ENCODE peak calls at places on chromosomes 2 and 18, in six cellular contexts. R is ovary, K is PC-9, B is kidney epithelial cell, I is HAP-1, G is thyroid gland. X is an unnamed sample.

GRCh38 chr18:41660654-41661053 is 294.4 kb upstream of the PIK3C3 start:
- DNase-seq in R (no peak), K (no peak), B (no peak), I (no peak), G (no peak), X (no peak)

GRCh38 chr2:118046628-118047210 is 32.8 kb upstream of the CCDC93 start:
- DNase-seq in R (no peak), K (no peak), B (peak; percentile 9), I (peak; percentile 48), G (no peak), X (no peak)

GRCh38 chr18:31546476-31546875 is 45.2 kb upstream of the TTR start:
- DNase-seq in R (no peak), K (no peak), B (peak; percentile 5), I (no peak), G (no peak), X (no peak)

GRCh38 chr2:150567771-150568278 is 80.4 kb upstream of the RND3 start:
- DNase-seq in R (no peak), K (no peak), B (no peak), I (no peak), G (no peak), X (no peak)

GRCh38 chr2:189609853-189610252 is 29.3 kb upstream of the SLC40A1 start:
- DNase-seq in R (no peak), K (no peak), B (no peak), I (no peak), G (peak; percentile 31), X (no peak)

GRCh38 chr2:168346725-168347477 is 99.5 kb upstream of the STK39 start:
- DNase-seq in R (peak; percentile 73), K (peak; percentile 43), B (no peak), I (peak; percentile 72), G (peak; percentile 69), X (peak; percentile 41)

GRCh38 chr2:33616873-33617272 is 17.8 kb upstream of the FAM98A start:
- DNase-seq in R (no peak), K (no peak), B (no peak), I (no peak), G (no peak), X (no peak)

GRCh38 chr2:114252713-114253112 is 189.7 kb upstream of the DPP10 start:
- DNase-seq in R (no peak), K (no peak), B (no peak), I (no peak), G (no peak), X (no peak)

GRCh38 chr2:119536209-119536608 is 8.0 kb upstream of the CFAP221 start:
- DNase-seq in R (no peak), K (no peak), B (no peak), I (no peak), G (no peak), X (no peak)

GRCh38 chr2:16656087-16656486 is 9.5 kb downstream of the CYRIA start:
- DNase-seq in R (no peak), K (no peak), B (no peak), I (no peak), G (no peak), X (no peak)

GRCh38 chr2:241354668-241355658 is 1.1 kb upstream of the FARP2 start:
- DNase-seq in R (peak; percentile 85), K (peak; percentile 98), B (peak; percentile 56), I (peak; percentile 57), G (peak; percentile 93), X (peak; percentile 94)

GRCh38 chr2:192151848-192152247 is 42.9 kb downstream of the TMEFF2 start:
- DNase-seq in R (no peak), K (no peak), B (no peak), I (peak; percentile 77), G (no peak), X (no peak)

GRCh38 chr2:29420999-29421856 is 306.0 kb downstream of the CLIP4 start:
- DNase-seq in R (no peak), K (no peak), B (no peak), I (no peak), G (no peak), X (no peak)

GRCh38 chr2:230981704-230982103 is 14.2 kb upstream of the SPATA3 start:
- DNase-seq in R (no peak), K (no peak), B (no peak), I (no peak), G (no peak), X (no peak)

GRCh38 chr18:45335644-45336043 is 279.6 kb upstream of the SLC14A2 start:
- DNase-seq in R (no peak), K (peak; percentile 10), B (no peak), I (no peak), G (no peak), X (no peak)

DNA sequence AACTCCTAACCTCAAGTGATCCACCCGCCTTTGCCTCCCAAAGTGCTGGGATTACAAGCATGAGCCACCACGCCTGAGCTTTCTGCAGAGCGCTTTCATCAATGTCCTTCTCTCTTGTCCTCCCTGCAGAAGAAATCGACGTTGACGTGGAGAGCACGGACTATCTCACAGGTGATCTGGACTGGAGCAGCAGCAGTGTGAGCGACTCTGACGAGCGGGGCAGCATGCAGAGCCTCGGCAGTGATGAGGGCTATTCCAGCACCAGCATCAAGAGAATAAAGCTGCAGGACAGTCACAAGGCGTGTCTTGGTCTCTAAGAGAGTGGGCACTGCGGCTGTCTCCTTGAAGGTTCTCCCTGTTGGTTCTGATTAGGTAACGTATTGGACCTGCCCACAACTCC is 23.1 kb downstream of the MXD1 start:
- DNase-seq in R (no peak), K (no peak), B (no peak), I (no peak), G (no peak), X (no peak)
- H3K36me3 ChIP-seq in R (no peaks in the 10 kb centered on the region), K (peaks cover 55% of the 10 kb centered on the region), B (peaks cover 6% of the 10 kb centered on the region), I (peaks cover 3% of the 10 kb centered on the region), G (peaks cover 66% of the 10 kb centered on the region), X (peaks cover 7% of the 10 kb centered on the region)

DNA sequence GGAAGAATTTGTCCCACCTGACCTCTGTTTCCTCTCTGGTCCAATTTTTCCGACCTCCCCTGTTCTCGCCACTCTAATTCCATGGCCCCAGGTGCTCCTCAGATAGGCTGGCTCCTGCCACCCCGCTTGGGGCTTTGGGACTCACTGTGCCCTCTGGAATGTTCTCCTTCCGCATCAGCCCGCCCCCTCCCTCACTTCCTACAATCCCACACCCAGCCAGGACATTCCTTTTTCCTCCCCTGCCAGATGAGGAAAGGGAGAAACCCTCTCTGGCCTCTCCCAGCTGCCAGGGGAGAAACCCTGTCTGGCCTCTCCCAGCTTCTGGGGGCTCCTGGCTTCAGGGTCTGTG is 3.1 kb upstream of the OR6B2 start:
- DNase-seq in R (no peak), K (no peak), B (no peak), I (no peak), G (no peak), X (no peak)
- H3K27me3 ChIP-seq in R (no peaks in the 10 kb centered on the region), K (peaks cover 93% of the 10 kb centered on the region), B (peaks cover 10% of the 10 kb centered on the region), I (peaks cover 46% of the 10 kb centered on the region), G (no peaks in the 10 kb centered on the region), X (no peaks in the 10 kb centered on the region)

DNA sequence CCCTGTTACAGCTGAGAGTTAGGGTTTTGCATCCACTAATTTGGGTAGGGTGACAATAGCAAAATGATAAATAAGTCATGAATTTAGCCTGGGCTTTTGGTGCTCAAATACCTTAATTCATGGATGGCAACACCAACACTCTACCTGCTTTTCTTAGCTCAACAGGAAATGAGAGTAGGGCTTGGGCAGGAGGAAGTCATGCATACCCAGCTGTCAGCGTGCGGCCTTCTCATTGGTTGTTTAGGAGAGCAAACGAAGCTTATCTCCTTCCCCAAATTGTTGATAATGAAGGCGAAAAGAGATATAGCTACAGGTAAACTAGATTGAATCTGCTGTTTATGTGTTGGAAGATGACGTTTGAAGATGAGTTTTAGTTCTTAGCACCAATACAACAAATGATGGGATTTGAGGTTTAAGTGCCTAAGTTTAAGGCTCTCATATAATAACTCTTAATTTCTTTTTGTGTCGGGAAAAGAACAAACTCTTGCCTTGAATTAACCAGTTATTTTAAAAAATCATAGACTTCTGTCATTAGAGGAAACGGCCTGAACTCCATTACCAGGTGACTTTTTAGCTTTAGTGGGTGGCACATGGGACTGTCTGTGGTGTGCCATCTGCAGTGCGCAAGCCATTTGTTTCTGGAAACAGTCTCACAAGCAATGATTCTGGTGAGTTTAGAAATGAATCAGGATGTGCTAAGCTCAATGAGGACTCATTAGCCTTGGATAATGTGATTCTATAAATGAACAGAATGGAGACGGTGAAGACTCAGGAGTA is 19.7 kb downstream of the MAP4K4 start:
- DNase-seq in R (no peak), K (no peak), B (no peak), I (no peak), G (no peak), X (peak; percentile 83)
- H3K4me3 ChIP-seq in R (no peak overlapping the region), K (no peak overlapping the region), B (no peak overlapping the region), I (no peak overlapping the region), G (no peak overlapping the region), X (no peak overlapping the region)

GRCh38 chr2:17710547-17711248 is 42.9 kb downstream of the SMC6 start:
- DNase-seq in R (no peak), K (no peak), B (no peak), I (no peak), G (no peak), X (no peak)
- H3K36me3 ChIP-seq in R (no peaks in the 10 kb centered on the region), K (peaks cover 9% of the 10 kb centered on the region), B (peaks cover 3% of the 10 kb centered on the region), I (peaks cover 57% of the 10 kb centered on the region), G (peaks cover 13% of the 10 kb centered on the region), X (no peaks in the 10 kb centered on the region)

GRCh38 chr2:173817582-173817981 is 147.6 kb downstream of the SP3 start:
- DNase-seq in R (no peak), K (no peak), B (no peak), I (no peak), G (no peak), X (no peak)
- H3K27me3 ChIP-seq in R (no peaks in the 10 kb centered on the region), K (peaks cover 48% of the 10 kb centered on the region), B (no peaks in the 10 kb centered on the region), I (no peaks in the 10 kb centered on the region), G (no peaks in the 10 kb centered on the region), X (no peaks in the 10 kb centered on the region)

DNA sequence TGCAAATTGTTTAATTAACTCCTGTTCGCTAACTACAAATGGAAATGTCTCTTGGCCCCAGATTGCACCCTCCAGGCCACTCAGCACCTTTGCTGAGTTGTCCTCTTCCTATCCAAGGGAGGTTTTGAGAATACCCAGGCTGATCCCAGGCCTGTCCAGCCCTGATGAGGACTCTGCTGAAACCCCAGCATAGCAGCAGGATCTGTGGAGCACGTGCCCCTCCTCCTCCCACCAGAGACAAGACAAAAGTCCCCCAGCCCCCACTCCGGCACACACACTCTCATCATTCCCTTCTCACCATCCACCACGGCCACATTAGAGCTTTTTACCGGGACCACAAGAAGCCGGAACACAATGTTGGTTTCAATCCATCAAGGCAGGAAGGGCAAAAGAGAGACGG is 150.0 kb downstream of the TNS1 start:
- DNase-seq in R (no peak), K (no peak), B (no peak), I (no peak), G (no peak), X (no peak)
- H3K4me3 ChIP-seq in R (no peak overlapping the region), K (no peak overlapping the region), B (no peak overlapping the region), I (no peak overlapping the region), G (no peak overlapping the region), X (no peak overlapping the region)

GRCh38 chr2:163157891-163158511 is 319.4 kb upstream of the KCNH7 start:
- DNase-seq in R (no peak), K (no peak), B (peak; percentile 26), I (no peak), G (no peak), X (no peak)

GRCh38 chr2:163155925-163156324 is 317.4 kb upstream of the KCNH7 start:
- DNase-seq in R (no peak), K (no peak), B (no peak), I (no peak), G (no peak), X (no peak)

GRCh38 chr2:163157411-163157810 is 318.8 kb upstream of the KCNH7 start:
- DNase-seq in R (no peak), K (no peak), B (peak; percentile 2), I (no peak), G (no peak), X (no peak)

GRCh38 chr2:163155279-163155883 is 316.8 kb upstream of the KCNH7 start:
- DNase-seq in R (no peak), K (no peak), B (peak; percentile 2), I (peak; percentile 54), G (no peak), X (no peak)
- H3K36me3 ChIP-seq in R (no peaks in the 10 kb centered on the region), K (no peaks in the 10 kb centered on the region), B (no peaks in the 10 kb centered on the region), I (no peaks in the 10 kb centered on the region), G (no peaks in the 10 kb centered on the region), X (no peaks in the 10 kb centered on the region)

GRCh38 chr2:126990200-126990599 is 91.5 kb downstream of the TEX51 start:
- DNase-seq in R (no peak), K (no peak), B (no peak), I (no peak), G (no peak), X (no peak)
- H3K27me3 ChIP-seq in R (no peaks in the 10 kb centered on the region), K (peaks cover 65% of the 10 kb centered on the region), B (peaks cover 2% of the 10 kb centered on the region), I (no peaks in the 10 kb centered on the region), G (no peaks in the 10 kb centered on the region), X (no peaks in the 10 kb centered on the region)